ENCODE peak calls at places on chromosomes 16 and 17, in eight cellular contexts. One of them, this sample, is unnamed.

GRCh38 chr17:17626151-17626805 is 34.8 kb upstream of the PEMT start:
- DNase-seq in esophagus muscularis mucosa: no peak
- DNase-seq in foreskin fibroblast: no peak
- DNase-seq in stimulated activated CD8-positive, alpha-beta memory T cell treated with anti-CD3 and anti-CD28 coated beads, Interleukin-12 subunit alpha, Interleukin-12 subunit beta, amount 100 ng/mL, for 4 hours: no peak
- DNase-seq in HEK293T: no peak
- DNase-seq in fibroblast of lung: no peak
- DNase-seq in activated T-helper 2 cell treated with anti-CD3 and anti-CD28 coated beads, Interferon-gamma antibody, Interleukin-2, Interleukin-4, amounts not matched to agents 10 μg/mL and 5 μg/mL and 100 μg/mL, durations not matched to agents 14 hours and 24 hours and 36 hours: no peak
- DNase-seq in activated CD4-positive, alpha-beta T cell treated with anti-CD3 and anti-CD28 coated beads for 48 hours: no peak
- DNase-seq in this sample: no peak

GRCh38 chr17:60145006-60145935 is 4.5 kb upstream of the CA4 start:
- DNase-seq in activated CD4-positive, alpha-beta T cell treated with anti-CD3 and anti-CD28 coated beads for 48 hours: no peak
- DNase-seq in HEK293T: no peak
- DNase-seq in activated T-helper 2 cell treated with anti-CD3 and anti-CD28 coated beads, Interferon-gamma antibody, Interleukin-2, Interleukin-4, amounts not matched to agents 10 μg/mL and 5 μg/mL and 100 μg/mL, durations not matched to agents 14 hours and 24 hours and 36 hours: no peak
- DNase-seq in foreskin fibroblast: no peak
- DNase-seq in stimulated activated CD8-positive, alpha-beta memory T cell treated with anti-CD3 and anti-CD28 coated beads, Interleukin-12 subunit alpha, Interleukin-12 subunit beta, amount 100 ng/mL, for 4 hours: no peak
- DNase-seq in esophagus muscularis mucosa: no peak
- DNase-seq in fibroblast of lung: no peak
- DNase-seq in this sample: no peak

GRCh38 chr17:80032614-80033171 is 3.0 kb downstream of the TBC1D16 start:
- DNase-seq in stimulated activated CD8-positive, alpha-beta memory T cell treated with anti-CD3 and anti-CD28 coated beads, Interleukin-12 subunit alpha, Interleukin-12 subunit beta, amount 100 ng/mL, for 4 hours: no peak
- DNase-seq in HEK293T: no peak
- DNase-seq in foreskin fibroblast: no peak
- DNase-seq in activated T-helper 2 cell treated with anti-CD3 and anti-CD28 coated beads, Interferon-gamma antibody, Interleukin-2, Interleukin-4, amounts not matched to agents 10 μg/mL and 5 μg/mL and 100 μg/mL, durations not matched to agents 14 hours and 24 hours and 36 hours: no peak
- DNase-seq in fibroblast of lung: no peak
- DNase-seq in activated CD4-positive, alpha-beta T cell treated with anti-CD3 and anti-CD28 coated beads for 48 hours: no peak
- DNase-seq in esophagus muscularis mucosa: no peak
- DNase-seq in this sample: no peak

GRCh38 chr16:57759541-57760356 is 24.2 kb downstream of the KATNB1 start:
- DNase-seq in HEK293T: no peak
- DNase-seq in stimulated activated CD8-positive, alpha-beta memory T cell treated with anti-CD3 and anti-CD28 coated beads, Interleukin-12 subunit alpha, Interleukin-12 subunit beta, amount 100 ng/mL, for 4 hours: no peak
- DNase-seq in activated T-helper 2 cell treated with anti-CD3 and anti-CD28 coated beads, Interferon-gamma antibody, Interleukin-2, Interleukin-4, amounts not matched to agents 10 μg/mL and 5 μg/mL and 100 μg/mL, durations not matched to agents 14 hours and 24 hours and 36 hours: no peak
- DNase-seq in foreskin fibroblast: no peak
- DNase-seq in esophagus muscularis mucosa: no peak
- DNase-seq in fibroblast of lung: no peak
- DNase-seq in activated CD4-positive, alpha-beta T cell treated with anti-CD3 and anti-CD28 coated beads for 48 hours: no peak
- DNase-seq in this sample: no peak

GRCh38 chr17:2235792-2236365 is 67.7 kb downstream of the SMG6 start:
- DNase-seq in foreskin fibroblast: no peak
- DNase-seq in activated CD4-positive, alpha-beta T cell treated with anti-CD3 and anti-CD28 coated beads for 48 hours: no peak
- DNase-seq in HEK293T: no peak
- DNase-seq in activated T-helper 2 cell treated with anti-CD3 and anti-CD28 coated beads, Interferon-gamma antibody, Interleukin-2, Interleukin-4, amounts not matched to agents 10 μg/mL and 5 μg/mL and 100 μg/mL, durations not matched to agents 14 hours and 24 hours and 36 hours: no peak
- DNase-seq in esophagus muscularis mucosa: no peak
- DNase-seq in fibroblast of lung: peak
- DNase-seq in stimulated activated CD8-positive, alpha-beta memory T cell treated with anti-CD3 and anti-CD28 coated beads, Interleukin-12 subunit alpha, Interleukin-12 subunit beta, amount 100 ng/mL, for 4 hours: no peak
- DNase-seq in this sample: no peak

GRCh38 chr17:7001562-7001961 is 5.7 kb downstream of the ALOX12 start:
- DNase-seq in activated T-helper 2 cell treated with anti-CD3 and anti-CD28 coated beads, Interferon-gamma antibody, Interleukin-2, Interleukin-4, amounts not matched to agents 10 μg/mL and 5 μg/mL and 100 μg/mL, durations not matched to agents 14 hours and 24 hours and 36 hours: no peak
- DNase-seq in esophagus muscularis mucosa: no peak
- DNase-seq in foreskin fibroblast: no peak
- DNase-seq in fibroblast of lung: no peak
- DNase-seq in stimulated activated CD8-positive, alpha-beta memory T cell treated with anti-CD3 and anti-CD28 coated beads, Interleukin-12 subunit alpha, Interleukin-12 subunit beta, amount 100 ng/mL, for 4 hours: no peak
- DNase-seq in HEK293T: no peak
- DNase-seq in activated CD4-positive, alpha-beta T cell treated with anti-CD3 and anti-CD28 coated beads for 48 hours: peak
- DNase-seq in this sample: peak

GRCh38 chr17:80786887-80787286 is 204.8 kb upstream of the CHMP6 start:
- DNase-seq in foreskin fibroblast: no peak
- DNase-seq in fibroblast of lung: no peak
- DNase-seq in activated CD4-positive, alpha-beta T cell treated with anti-CD3 and anti-CD28 coated beads for 48 hours: no peak
- DNase-seq in esophagus muscularis mucosa: no peak
- DNase-seq in stimulated activated CD8-positive, alpha-beta memory T cell treated with anti-CD3 and anti-CD28 coated beads, Interleukin-12 subunit alpha, Interleukin-12 subunit beta, amount 100 ng/mL, for 4 hours: no peak
- DNase-seq in activated T-helper 2 cell treated with anti-CD3 and anti-CD28 coated beads, Interferon-gamma antibody, Interleukin-2, Interleukin-4, amounts not matched to agents 10 μg/mL and 5 μg/mL and 100 μg/mL, durations not matched to agents 14 hours and 24 hours and 36 hours: no peak
- DNase-seq in HEK293T: no peak
- DNase-seq in this sample: no peak

GRCh38 chr17:66432996-66433556 is 130.7 kb downstream of the PRKCA start:
- DNase-seq in stimulated activated CD8-positive, alpha-beta memory T cell treated with anti-CD3 and anti-CD28 coated beads, Interleukin-12 subunit alpha, Interleukin-12 subunit beta, amount 100 ng/mL, for 4 hours: no peak
- DNase-seq in fibroblast of lung: peak
- DNase-seq in foreskin fibroblast: no peak
- DNase-seq in HEK293T: no peak
- DNase-seq in activated T-helper 2 cell treated with anti-CD3 and anti-CD28 coated beads, Interferon-gamma antibody, Interleukin-2, Interleukin-4, amounts not matched to agents 10 μg/mL and 5 μg/mL and 100 μg/mL, durations not matched to agents 14 hours and 24 hours and 36 hours: no peak
- DNase-seq in esophagus muscularis mucosa: no peak
- DNase-seq in activated CD4-positive, alpha-beta T cell treated with anti-CD3 and anti-CD28 coated beads for 48 hours: no peak
- DNase-seq in this sample: peak

GRCh38 chr17:50356892-50357510 is 11.1 kb downstream of the XYLT2 start:
- DNase-seq in esophagus muscularis mucosa: no peak
- DNase-seq in fibroblast of lung: no peak
- DNase-seq in HEK293T: no peak
- DNase-seq in activated CD4-positive, alpha-beta T cell treated with anti-CD3 and anti-CD28 coated beads for 48 hours: no peak
- DNase-seq in activated T-helper 2 cell treated with anti-CD3 and anti-CD28 coated beads, Interferon-gamma antibody, Interleukin-2, Interleukin-4, amounts not matched to agents 10 μg/mL and 5 μg/mL and 100 μg/mL, durations not matched to agents 14 hours and 24 hours and 36 hours: no peak
- DNase-seq in foreskin fibroblast: no peak
- DNase-seq in stimulated activated CD8-positive, alpha-beta memory T cell treated with anti-CD3 and anti-CD28 coated beads, Interleukin-12 subunit alpha, Interleukin-12 subunit beta, amount 100 ng/mL, for 4 hours: no peak
- DNase-seq in this sample: no peak

GRCh38 chr17:76497979-76498885 is 3.0 kb downstream of the RHBDF2 start:
- DNase-seq in HEK293T: peak
- DNase-seq in activated T-helper 2 cell treated with anti-CD3 and anti-CD28 coated beads, Interferon-gamma antibody, Interleukin-2, Interleukin-4, amounts not matched to agents 10 μg/mL and 5 μg/mL and 100 μg/mL, durations not matched to agents 14 hours and 24 hours and 36 hours: no peak
- DNase-seq in foreskin fibroblast: peak
- DNase-seq in activated CD4-positive, alpha-beta T cell treated with anti-CD3 and anti-CD28 coated beads for 48 hours: no peak
- DNase-seq in stimulated activated CD8-positive, alpha-beta memory T cell treated with anti-CD3 and anti-CD28 coated beads, Interleukin-12 subunit alpha, Interleukin-12 subunit beta, amount 100 ng/mL, for 4 hours: no peak
- DNase-seq in fibroblast of lung: peak
- DNase-seq in esophagus muscularis mucosa: no peak
- DNase-seq in this sample: peak

GRCh38 chr17:74945543-74945942 is 9.8 kb downstream of the OTOP3 start:
- DNase-seq in fibroblast of lung: no peak
- DNase-seq in activated CD4-positive, alpha-beta T cell treated with anti-CD3 and anti-CD28 coated beads for 48 hours: no peak
- DNase-seq in activated T-helper 2 cell treated with anti-CD3 and anti-CD28 coated beads, Interferon-gamma antibody, Interleukin-2, Interleukin-4, amounts not matched to agents 10 μg/mL and 5 μg/mL and 100 μg/mL, durations not matched to agents 14 hours and 24 hours and 36 hours: no peak
- DNase-seq in HEK293T: no peak
- DNase-seq in stimulated activated CD8-positive, alpha-beta memory T cell treated with anti-CD3 and anti-CD28 coated beads, Interleukin-12 subunit alpha, Interleukin-12 subunit beta, amount 100 ng/mL, for 4 hours: no peak
- DNase-seq in foreskin fibroblast: no peak
- DNase-seq in esophagus muscularis mucosa: no peak
- DNase-seq in this sample: no peak

GRCh38 chr17:5536831-5537230 is 47.5 kb downstream of the NLRP1 start:
- DNase-seq in activated CD4-positive, alpha-beta T cell treated with anti-CD3 and anti-CD28 coated beads for 48 hours: no peak
- DNase-seq in fibroblast of lung: no peak
- DNase-seq in esophagus muscularis mucosa: no peak
- DNase-seq in activated T-helper 2 cell treated with anti-CD3 and anti-CD28 coated beads, Interferon-gamma antibody, Interleukin-2, Interleukin-4, amounts not matched to agents 10 μg/mL and 5 μg/mL and 100 μg/mL, durations not matched to agents 14 hours and 24 hours and 36 hours: no peak
- DNase-seq in stimulated activated CD8-positive, alpha-beta memory T cell treated with anti-CD3 and anti-CD28 coated beads, Interleukin-12 subunit alpha, Interleukin-12 subunit beta, amount 100 ng/mL, for 4 hours: no peak
- DNase-seq in HEK293T: no peak
- DNase-seq in foreskin fibroblast: no peak
- DNase-seq in this sample: no peak

GRCh38 chr17:80959330-80960036 is 32.2 kb upstream of the CHMP6 start:
- DNase-seq in esophagus muscularis mucosa: peak
- DNase-seq in activated CD4-positive, alpha-beta T cell treated with anti-CD3 and anti-CD28 coated beads for 48 hours: no peak
- DNase-seq in foreskin fibroblast: peak
- DNase-seq in stimulated activated CD8-positive, alpha-beta memory T cell treated with anti-CD3 and anti-CD28 coated beads, Interleukin-12 subunit alpha, Interleukin-12 subunit beta, amount 100 ng/mL, for 4 hours: no peak
- DNase-seq in fibroblast of lung: peak
- DNase-seq in HEK293T: no peak
- DNase-seq in activated T-helper 2 cell treated with anti-CD3 and anti-CD28 coated beads, Interferon-gamma antibody, Interleukin-2, Interleukin-4, amounts not matched to agents 10 μg/mL and 5 μg/mL and 100 μg/mL, durations not matched to agents 14 hours and 24 hours and 36 hours: no peak
- DNase-seq in this sample: no peak

GRCh38 chr17:4658478-4659305 is 17.2 kb upstream of the ALOX15 start:
- DNase-seq in HEK293T: no peak
- DNase-seq in activated CD4-positive, alpha-beta T cell treated with anti-CD3 and anti-CD28 coated beads for 48 hours: peak
- DNase-seq in activated T-helper 2 cell treated with anti-CD3 and anti-CD28 coated beads, Interferon-gamma antibody, Interleukin-2, Interleukin-4, amounts not matched to agents 10 μg/mL and 5 μg/mL and 100 μg/mL, durations not matched to agents 14 hours and 24 hours and 36 hours: no peak
- DNase-seq in esophagus muscularis mucosa: no peak
- DNase-seq in fibroblast of lung: peak
- DNase-seq in foreskin fibroblast: peak
- DNase-seq in stimulated activated CD8-positive, alpha-beta memory T cell treated with anti-CD3 and anti-CD28 coated beads, Interleukin-12 subunit alpha, Interleukin-12 subunit beta, amount 100 ng/mL, for 4 hours: no peak
- DNase-seq in this sample: no peak

GRCh38 chr17:74211141-74211928 is 2.0 kb upstream of the TTYH2 start:
- DNase-seq in foreskin fibroblast: no peak
- DNase-seq in HEK293T: no peak
- DNase-seq in fibroblast of lung: peak
- DNase-seq in esophagus muscularis mucosa: no peak
- DNase-seq in activated CD4-positive, alpha-beta T cell treated with anti-CD3 and anti-CD28 coated beads for 48 hours: peak
- DNase-seq in activated T-helper 2 cell treated with anti-CD3 and anti-CD28 coated beads, Interferon-gamma antibody, Interleukin-2, Interleukin-4, amounts not matched to agents 10 μg/mL and 5 μg/mL and 100 μg/mL, durations not matched to agents 14 hours and 24 hours and 36 hours: no peak
- DNase-seq in stimulated activated CD8-positive, alpha-beta memory T cell treated with anti-CD3 and anti-CD28 coated beads, Interleukin-12 subunit alpha, Interleukin-12 subunit beta, amount 100 ng/mL, for 4 hours: no peak
- DNase-seq in this sample: peak

GRCh38 chr16:26885674-26886073 is 181.1 kb upstream of the C16orf82 start:
- DNase-seq in fibroblast of lung: no peak
- DNase-seq in activated CD4-positive, alpha-beta T cell treated with anti-CD3 and anti-CD28 coated beads for 48 hours: no peak
- DNase-seq in activated T-helper 2 cell treated with anti-CD3 and anti-CD28 coated beads, Interferon-gamma antibody, Interleukin-2, Interleukin-4, amounts not matched to agents 10 μg/mL and 5 μg/mL and 100 μg/mL, durations not matched to agents 14 hours and 24 hours and 36 hours: no peak
- DNase-seq in esophagus muscularis mucosa: no peak
- DNase-seq in HEK293T: no peak
- DNase-seq in stimulated activated CD8-positive, alpha-beta memory T cell treated with anti-CD3 and anti-CD28 coated beads, Interleukin-12 subunit alpha, Interleukin-12 subunit beta, amount 100 ng/mL, for 4 hours: no peak
- DNase-seq in foreskin fibroblast: no peak
- DNase-seq in this sample: no peak

GRCh38 chr17:63714550-63715277 is 14.8 kb upstream of the LIMD2 start:
- DNase-seq in stimulated activated CD8-positive, alpha-beta memory T cell treated with anti-CD3 and anti-CD28 coated beads, Interleukin-12 subunit alpha, Interleukin-12 subunit beta, amount 100 ng/mL, for 4 hours: no peak
- DNase-seq in HEK293T: no peak
- DNase-seq in foreskin fibroblast: peak
- DNase-seq in esophagus muscularis mucosa: no peak
- DNase-seq in fibroblast of lung: peak
- DNase-seq in activated T-helper 2 cell treated with anti-CD3 and anti-CD28 coated beads, Interferon-gamma antibody, Interleukin-2, Interleukin-4, amounts not matched to agents 10 μg/mL and 5 μg/mL and 100 μg/mL, durations not matched to agents 14 hours and 24 hours and 36 hours: no peak
- DNase-seq in activated CD4-positive, alpha-beta T cell treated with anti-CD3 and anti-CD28 coated beads for 48 hours: no peak
- DNase-seq in this sample: no peak

GRCh38 chr16:1285669-1286491 is 23.6 kb upstream of the UBE2I start:
- DNase-seq in esophagus muscularis mucosa: no peak
- DNase-seq in foreskin fibroblast: no peak
- DNase-seq in stimulated activated CD8-positive, alpha-beta memory T cell treated with anti-CD3 and anti-CD28 coated beads, Interleukin-12 subunit alpha, Interleukin-12 subunit beta, amount 100 ng/mL, for 4 hours: no peak
- DNase-seq in activated T-helper 2 cell treated with anti-CD3 and anti-CD28 coated beads, Interferon-gamma antibody, Interleukin-2, Interleukin-4, amounts not matched to agents 10 μg/mL and 5 μg/mL and 100 μg/mL, durations not matched to agents 14 hours and 24 hours and 36 hours: no peak
- DNase-seq in fibroblast of lung: no peak
- DNase-seq in activated CD4-positive, alpha-beta T cell treated with anti-CD3 and anti-CD28 coated beads for 48 hours: no peak
- DNase-seq in HEK293T: no peak
- DNase-seq in this sample: no peak

GRCh38 chr17:79388556-79389295 is 222.1 kb downstream of the RBFOX3 start:
- DNase-seq in activated CD4-positive, alpha-beta T cell treated with anti-CD3 and anti-CD28 coated beads for 48 hours: peak
- DNase-seq in foreskin fibroblast: peak
- DNase-seq in fibroblast of lung: peak
- DNase-seq in HEK293T: peak
- DNase-seq in stimulated activated CD8-positive, alpha-beta memory T cell treated with anti-CD3 and anti-CD28 coated beads, Interleukin-12 subunit alpha, Interleukin-12 subunit beta, amount 100 ng/mL, for 4 hours: no peak
- DNase-seq in esophagus muscularis mucosa: no peak
- DNase-seq in activated T-helper 2 cell treated with anti-CD3 and anti-CD28 coated beads, Interferon-gamma antibody, Interleukin-2, Interleukin-4, amounts not matched to agents 10 μg/mL and 5 μg/mL and 100 μg/mL, durations not matched to agents 14 hours and 24 hours and 36 hours: no peak
- DNase-seq in this sample: peak

GRCh38 chr16:31201511-31202401 is 804 bp downstream of the PYCARD start:
- DNase-seq in esophagus muscularis mucosa: no peak
- DNase-seq in foreskin fibroblast: no peak
- DNase-seq in stimulated activated CD8-positive, alpha-beta memory T cell treated with anti-CD3 and anti-CD28 coated beads, Interleukin-12 subunit alpha, Interleukin-12 subunit beta, amount 100 ng/mL, for 4 hours: no peak
- DNase-seq in activated CD4-positive, alpha-beta T cell treated with anti-CD3 and anti-CD28 coated beads for 48 hours: no peak
- DNase-seq in HEK293T: no peak
- DNase-seq in activated T-helper 2 cell treated with anti-CD3 and anti-CD28 coated beads, Interferon-gamma antibody, Interleukin-2, Interleukin-4, amounts not matched to agents 10 μg/mL and 5 μg/mL and 100 μg/mL, durations not matched to agents 14 hours and 24 hours and 36 hours: peak
- DNase-seq in fibroblast of lung: peak
- DNase-seq in this sample: no peak

GRCh38 chr16:27920391-27920891 is 143.1 kb downstream of the GSG1L start:
- DNase-seq in fibroblast of lung: no peak
- DNase-seq in activated T-helper 2 cell treated with anti-CD3 and anti-CD28 coated beads, Interferon-gamma antibody, Interleukin-2, Interleukin-4, amounts not matched to agents 10 μg/mL and 5 μg/mL and 100 μg/mL, durations not matched to agents 14 hours and 24 hours and 36 hours: no peak
- DNase-seq in stimulated activated CD8-positive, alpha-beta memory T cell treated with anti-CD3 and anti-CD28 coated beads, Interleukin-12 subunit alpha, Interleukin-12 subunit beta, amount 100 ng/mL, for 4 hours: no peak
- DNase-seq in HEK293T: peak
- DNase-seq in activated CD4-positive, alpha-beta T cell treated with anti-CD3 and anti-CD28 coated beads for 48 hours: no peak
- DNase-seq in esophagus muscularis mucosa: no peak
- DNase-seq in foreskin fibroblast: no peak
- DNase-seq in this sample: no peak

GRCh38 chr17:19334331-19334730 is 28.2 kb downstream of the B9D1 start:
- DNase-seq in activated T-helper 2 cell treated with anti-CD3 and anti-CD28 coated beads, Interferon-gamma antibody, Interleukin-2, Interleukin-4, amounts not matched to agents 10 μg/mL and 5 μg/mL and 100 μg/mL, durations not matched to agents 14 hours and 24 hours and 36 hours: no peak
- DNase-seq in HEK293T: no peak
- DNase-seq in stimulated activated CD8-positive, alpha-beta memory T cell treated with anti-CD3 and anti-CD28 coated beads, Interleukin-12 subunit alpha, Interleukin-12 subunit beta, amount 100 ng/mL, for 4 hours: no peak
- DNase-seq in foreskin fibroblast: no peak
- DNase-seq in activated CD4-positive, alpha-beta T cell treated with anti-CD3 and anti-CD28 coated beads for 48 hours: no peak
- DNase-seq in fibroblast of lung: no peak
- DNase-seq in esophagus muscularis mucosa: no peak
- DNase-seq in this sample: no peak

GRCh38 chr17:55770220-55770870 is 19.5 kb downstream of the PCTP start:
- DNase-seq in stimulated activated CD8-positive, alpha-beta memory T cell treated with anti-CD3 and anti-CD28 coated beads, Interleukin-12 subunit alpha, Interleukin-12 subunit beta, amount 100 ng/mL, for 4 hours: no peak
- DNase-seq in foreskin fibroblast: peak
- DNase-seq in fibroblast of lung: peak
- DNase-seq in HEK293T: peak
- DNase-seq in esophagus muscularis mucosa: no peak
- DNase-seq in activated CD4-positive, alpha-beta T cell treated with anti-CD3 and anti-CD28 coated beads for 48 hours: no peak
- DNase-seq in activated T-helper 2 cell treated with anti-CD3 and anti-CD28 coated beads, Interferon-gamma antibody, Interleukin-2, Interleukin-4, amounts not matched to agents 10 μg/mL and 5 μg/mL and 100 μg/mL, durations not matched to agents 14 hours and 24 hours and 36 hours: no peak
- DNase-seq in this sample: peak

GRCh38 chr16:28136751-28137434 is 73.4 kb upstream of the GSG1L start:
- DNase-seq in HEK293T: no peak
- DNase-seq in esophagus muscularis mucosa: no peak
- DNase-seq in activated T-helper 2 cell treated with anti-CD3 and anti-CD28 coated beads, Interferon-gamma antibody, Interleukin-2, Interleukin-4, amounts not matched to agents 10 μg/mL and 5 μg/mL and 100 μg/mL, durations not matched to agents 14 hours and 24 hours and 36 hours: peak
- DNase-seq in stimulated activated CD8-positive, alpha-beta memory T cell treated with anti-CD3 and anti-CD28 coated beads, Interleukin-12 subunit alpha, Interleukin-12 subunit beta, amount 100 ng/mL, for 4 hours: no peak
- DNase-seq in activated CD4-positive, alpha-beta T cell treated with anti-CD3 and anti-CD28 coated beads for 48 hours: no peak
- DNase-seq in foreskin fibroblast: no peak
- DNase-seq in fibroblast of lung: no peak
- DNase-seq in this sample: no peak